ENCODE peak calls at places on chromosomes 2 and 18, in eight cellular contexts. F is GM23338, D is trophoblast cell, O is fibroblast of lung, Q is upper lobe of right lung, S is mesenchymal stem cell, W is tibial artery, Y is psoas muscle. P is an unnamed sample. For H3K4me1, the result is how much of the 10 kb centered on the place peaks cover.

GRCh38 chr2:226797989-226798421 is 1.6 kb downstream of the IRS1 start:
- DNase-seq in F (peak), D (peak), O (no peak), Q (peak), S (peak), W (no peak), Y (peak), P (no peak)

GRCh38 chr2:96960271-96960955 is 26.0 kb downstream of the FAM178B start:
- DNase-seq in F (peak), D (peak), O (peak), Q (peak), S (peak), W (peak), Y (peak), P (peak)

GRCh38 chr2:233092446-233093438 is 32.6 kb downstream of the INPP5D start:
- DNase-seq in F (no peak), D (no peak), O (no peak), Q (peak), S (no peak), W (no peak), Y (no peak), P (peak)

GRCh38 chr2:68889500-68889899 is 18.3 kb upstream of the BMP10 start:
- DNase-seq in F (no peak), D (peak), O (peak), Q (no peak), S (peak), W (no peak), Y (no peak), P (no peak)

GRCh38 chr2:23237147-23237546 is 147.8 kb upstream of the KLHL29 start:
- DNase-seq in F (no peak), D (no peak), O (no peak), Q (no peak), S (no peak), W (no peak), Y (no peak), P (no peak)

GRCh38 chr2:60882971-60883753 is 1.8 kb downstream of the REL start:
- DNase-seq in F (peak), D (no peak), O (peak), Q (no peak), S (peak), W (no peak), Y (no peak), P (peak)

GRCh38 chr2:240111253-240111652 is 24.9 kb downstream of the COPS9 start:
- DNase-seq in F (no peak), D (no peak), O (no peak), Q (no peak), S (no peak), W (no peak), Y (no peak), P (no peak)

GRCh38 chr2:228875152-228875875 is 395.8 kb downstream of the PID1 start:
- DNase-seq in F (no peak), D (no peak), O (peak), Q (no peak), S (no peak), W (no peak), Y (no peak), P (no peak)

GRCh38 chr2:120346667-120347358 is 877 bp downstream of the INHBB start:
- DNase-seq in F (peak), D (no peak), O (peak), Q (no peak), S (peak), W (no peak), Y (peak), P (peak)

GRCh38 chr18:50981381-50981780 is 13.5 kb downstream of the ELAC1 start:
- DNase-seq in F (no peak), D (peak), O (peak), Q (no peak), S (no peak), W (no peak), Y (no peak), P (no peak)

GRCh38 chr18:46832856-46833255 is 76.0 kb upstream of the ST8SIA5 start:
- DNase-seq in F (no peak), D (no peak), O (no peak), Q (no peak), S (no peak), W (no peak), Y (no peak), P (no peak)

GRCh38 chr2:221818569-221818968 is 246.5 kb upstream of the EPHA4 start:
- DNase-seq in F (peak), D (peak), O (no peak), Q (no peak), S (no peak), W (no peak), Y (no peak), P (peak)

GRCh38 chr2:154846842-154847241 is 148.3 kb downstream of the KCNJ3 start:
- DNase-seq in F (no peak), D (no peak), O (no peak), Q (no peak), S (no peak), W (no peak), Y (no peak), P (no peak)

GRCh38 chr2:18871430-18871829 is 282.1 kb upstream of the NT5C1B start:
- DNase-seq in F (no peak), D (no peak), O (no peak), Q (no peak), S (no peak), W (no peak), Y (no peak), P (no peak)

GRCh38 chr2:160429248-160430000 is 64.2 kb downstream of the RBMS1 start:
- DNase-seq in F (peak), D (no peak), O (peak), Q (no peak), S (peak), W (no peak), Y (no peak), P (no peak)

GRCh38 chr2:109722026-109722425 is 72.1 kb upstream of the RGPD5 start:
- DNase-seq in F (no peak), D (no peak), O (no peak), Q (peak), S (no peak), W (no peak), Y (no peak), P (no peak)

GRCh38 chr18:55418439-55418838 is 169.6 kb downstream of the TCF4 start:
- DNase-seq in F (no peak), D (no peak), O (no peak), Q (no peak), S (no peak), W (no peak), Y (no peak), P (no peak)

GRCh38 chr18:64245461-64245860 is 96.6 kb upstream of the LINC00305 start:
- DNase-seq in F (no peak), D (no peak), O (no peak), Q (no peak), S (no peak), W (no peak), Y (no peak), P (no peak)

GRCh38 chr2:16189019-16189850 is 248.9 kb downstream of the MYCN start:
- DNase-seq in F (no peak), D (no peak), O (no peak), Q (no peak), S (no peak), W (no peak), Y (no peak), P (no peak)

GRCh38 chr2:202965810-202966454 is 48.7 kb upstream of the NBEAL1 start:
- DNase-seq in F (peak), D (peak), O (peak), Q (no peak), S (peak), W (no peak), Y (no peak), P (peak)

GRCh38 chr18:54968807-54969206 is 9.5 kb upstream of the CCDC68 start:
- DNase-seq in F (no peak), D (no peak), O (no peak), Q (no peak), S (no peak), W (no peak), Y (no peak), P (no peak)

GRCh38 chr2:65130440-65131175 is 702 bp upstream of the RAB1A start:
- DNase-seq in F (no peak), D (no peak), O (no peak), Q (no peak), S (no peak), W (no peak), Y (no peak), P (no peak)

GRCh38 chr18:79515331-79515730 is 119.6 kb downstream of the NFATC1 start:
- DNase-seq in F (no peak), D (no peak), O (no peak), Q (no peak), S (no peak), W (no peak), Y (no peak), P (peak)

GRCh38 chr2:96403481-96403880 is 67.9 kb downstream of the NCAPH start:
- DNase-seq in F (no peak), D (no peak), O (no peak), Q (peak), S (no peak), W (no peak), Y (peak), P (no peak)

GRCh38 chr2:219553463-219553862 is 9.6 kb downstream of the TMEM198 start:
- DNase-seq in F (no peak), D (no peak), O (no peak), Q (no peak), S (no peak), W (no peak), Y (no peak), P (no peak)

GRCh38 chr2:35454966-35455638 is 900.5 kb upstream of the CRIM1 start:
- DNase-seq in F (peak), D (no peak), O (peak), Q (no peak), S (peak), W (no peak), Y (no peak), P (peak)

GRCh38 chr18:44388347-44388746 is 292.3 kb upstream of the SETBP1 start:
- DNase-seq in F (no peak), D (no peak), O (no peak), Q (no peak), S (no peak), W (no peak), Y (no peak), P (no peak)

GRCh38 chr18:24910217-24910616 is 441.7 kb downstream of the ZNF521 start:
- DNase-seq in F (no peak), D (no peak), O (no peak), Q (no peak), S (no peak), W (no peak), Y (no peak), P (no peak)

GRCh38 chr2:162579169-162579568 is 235.2 kb downstream of the GCA start:
- DNase-seq in F (peak), D (no peak), O (no peak), Q (no peak), S (peak), W (no peak), Y (no peak), P (peak)

GRCh38 chr2:47488870-47489584 is 86.1 kb downstream of the MSH2 start:
- DNase-seq in F (peak), D (peak), O (peak), Q (no peak), S (peak), W (no peak), Y (no peak), P (no peak)

GRCh38 chr2:10405441-10405840 is 42.7 kb downstream of the ODC1 start:
- DNase-seq in F (no peak), D (peak), O (peak), Q (peak), S (no peak), W (peak), Y (peak), P (no peak)

GRCh38 chr2:67997528-67998267 is 65.1 kb downstream of the C1D start:
- DNase-seq in F (no peak), D (no peak), O (peak), Q (no peak), S (peak), W (no peak), Y (no peak), P (no peak)

GRCh38 chr2:111705711-111706323 is 178.2 kb downstream of the ANAPC1 start:
- DNase-seq in F (peak), D (peak), O (peak), Q (no peak), S (peak), W (no peak), Y (no peak), P (peak)

GRCh38 chr2:230889911-230890601 is 25.3 kb downstream of the ITM2C start:
- DNase-seq in F (no peak), D (no peak), O (no peak), Q (peak), S (no peak), W (no peak), Y (no peak), P (no peak)

GRCh38 chr2:183229386-183229785 is 105.1 kb downstream of the NUP35 start:
- DNase-seq in F (no peak), D (no peak), O (peak), Q (no peak), S (peak), W (no peak), Y (no peak), P (no peak)

GRCh38 chr2:155382781-155383180 is 684.3 kb downstream of the KCNJ3 start:
- DNase-seq in F (no peak), D (no peak), O (no peak), Q (no peak), S (no peak), W (no peak), Y (no peak), P (no peak)

GRCh38 chr2:159249955-159250723 is 36.4 kb downstream of the WDSUB1 start:
- DNase-seq in F (no peak), D (peak), O (peak), Q (no peak), S (peak), W (peak), Y (no peak), P (no peak)

GRCh38 chr18:59876310-59876626 is 23.5 kb upstream of the PMAIP1 start:
- DNase-seq in F (no peak), D (no peak), O (no peak), Q (no peak), S (no peak), W (no peak), Y (no peak), P (no peak)
- H3K4me1 ChIP-seq in F (under half), D (under half), O (under half), Q (under half), S (under half), W (under half), Y (under half), P (under half)

GRCh38 chr2:74179063-74179865 is 585 bp upstream of the MOB1A start:
- DNase-seq in F (no peak), D (peak), O (no peak), Q (no peak), S (no peak), W (no peak), Y (no peak), P (no peak)
- H3K4me1 ChIP-seq in F (under half), D (under half), O (under half), Q (under half), S (under half), W (under half), Y (under half), P (under half)

GRCh38 chr18:36355511-36355910 is 58.0 kb downstream of the FHOD3 start:
- DNase-seq in F (no peak), D (no peak), O (peak), Q (no peak), S (no peak), W (no peak), Y (no peak), P (no peak)
- H3K4me1 ChIP-seq in F (under half), D (under half), O (under half), Q (under half), S (under half), W (under half), Y (under half), P (under half)

GRCh38 chr2:168171069-168171762 is 76.2 kb downstream of the STK39 start:
- DNase-seq in F (no peak), D (no peak), O (no peak), Q (no peak), S (no peak), W (no peak), Y (no peak), P (no peak)

GRCh38 chr2:168172071-168172470 is 75.3 kb downstream of the STK39 start:
- DNase-seq in F (no peak), D (no peak), O (no peak), Q (no peak), S (peak), W (no peak), Y (no peak), P (no peak)

GRCh38 chr2:168166902-168167510 is 80.4 kb downstream of the STK39 start:
- DNase-seq in F (no peak), D (no peak), O (peak), Q (no peak), S (peak), W (no peak), Y (no peak), P (no peak)

GRCh38 chr2:168167511-168168263 is 79.7 kb downstream of the STK39 start:
- DNase-seq in F (no peak), D (no peak), O (no peak), Q (no peak), S (no peak), W (no peak), Y (no peak), P (no peak)

DNA sequence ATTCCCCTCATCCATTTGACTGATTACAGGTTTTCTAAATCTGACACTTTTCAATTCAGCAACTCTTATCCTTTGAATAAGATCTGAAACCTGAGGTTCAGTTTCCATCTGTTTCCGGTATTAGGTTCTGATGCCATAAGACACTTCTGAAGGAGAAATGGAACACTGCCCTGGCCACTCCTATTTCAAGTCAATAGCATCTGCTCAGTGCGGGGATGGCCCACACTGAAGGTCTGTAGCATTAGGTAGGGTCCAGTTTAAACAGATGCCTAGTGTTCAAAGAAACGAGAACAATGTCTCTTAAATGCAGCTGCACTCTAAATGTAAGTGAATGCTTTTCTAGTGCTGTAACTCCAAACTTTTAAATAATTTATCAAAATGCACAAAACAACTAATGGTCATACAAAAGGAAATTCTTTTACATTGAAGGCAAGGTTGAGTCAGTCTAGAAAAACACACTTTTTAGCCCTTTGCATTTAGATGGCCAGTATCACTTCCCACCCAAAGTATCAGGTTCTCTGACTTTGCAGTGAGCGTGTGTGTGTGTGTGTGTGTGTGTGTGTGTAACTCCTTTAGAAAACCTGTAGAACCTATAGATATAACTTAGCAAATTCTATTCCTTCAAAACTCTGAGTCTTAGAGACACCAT is 78.2 kb downstream of the STK39 start:
- DNase-seq in F (no peak), D (no peak), O (peak), Q (no peak), S (no peak), W (no peak), Y (no peak), P (no peak)
- H3K4me1 ChIP-seq in F (under half), D (under half), O (under half), Q (under half), S (under half), W (under half), Y (under half), P (under half)

GRCh38 chr2:66490588-66491001 is 55.7 kb downstream of the MEIS1 start:
- DNase-seq in F (no peak), D (no peak), O (peak), Q (no peak), S (peak), W (no peak), Y (no peak), P (no peak)

GRCh38 chr2:66489433-66489832 is 54.5 kb downstream of the MEIS1 start:
- DNase-seq in F (no peak), D (no peak), O (no peak), Q (no peak), S (no peak), W (no peak), Y (no peak), P (no peak)

GRCh38 chr2:66494708-66495107 is 59.8 kb downstream of the MEIS1 start:
- DNase-seq in F (no peak), D (no peak), O (peak), Q (no peak), S (peak), W (peak), Y (peak), P (no peak)

GRCh38 chr2:66488946-66489345 is 54.0 kb downstream of the MEIS1 start:
- DNase-seq in F (no peak), D (no peak), O (no peak), Q (no peak), S (no peak), W (no peak), Y (no peak), P (no peak)
- H3K4me1 ChIP-seq in F (under half), D (under half), O (under half), Q (under half), S (under half), W (under half), Y (under half), P (under half)

GRCh38 chr2:42877532-42877931 is 85.1 kb upstream of the HAAO start:
- DNase-seq in F (no peak), D (no peak), O (no peak), Q (no peak), S (peak), W (no peak), Y (no peak), P (peak)

GRCh38 chr2:42875880-42876279 is 83.5 kb upstream of the HAAO start:
- DNase-seq in F (no peak), D (no peak), O (no peak), Q (no peak), S (no peak), W (no peak), Y (no peak), P (no peak)

GRCh38 chr2:42872736-42873135 is 80.4 kb upstream of the HAAO start:
- DNase-seq in F (no peak), D (no peak), O (no peak), Q (no peak), S (no peak), W (no peak), Y (no peak), P (no peak)

GRCh38 chr2:42876280-42876840 is 84.0 kb upstream of the HAAO start:
- DNase-seq in F (no peak), D (no peak), O (no peak), Q (no peak), S (peak), W (no peak), Y (no peak), P (peak)

DNA sequence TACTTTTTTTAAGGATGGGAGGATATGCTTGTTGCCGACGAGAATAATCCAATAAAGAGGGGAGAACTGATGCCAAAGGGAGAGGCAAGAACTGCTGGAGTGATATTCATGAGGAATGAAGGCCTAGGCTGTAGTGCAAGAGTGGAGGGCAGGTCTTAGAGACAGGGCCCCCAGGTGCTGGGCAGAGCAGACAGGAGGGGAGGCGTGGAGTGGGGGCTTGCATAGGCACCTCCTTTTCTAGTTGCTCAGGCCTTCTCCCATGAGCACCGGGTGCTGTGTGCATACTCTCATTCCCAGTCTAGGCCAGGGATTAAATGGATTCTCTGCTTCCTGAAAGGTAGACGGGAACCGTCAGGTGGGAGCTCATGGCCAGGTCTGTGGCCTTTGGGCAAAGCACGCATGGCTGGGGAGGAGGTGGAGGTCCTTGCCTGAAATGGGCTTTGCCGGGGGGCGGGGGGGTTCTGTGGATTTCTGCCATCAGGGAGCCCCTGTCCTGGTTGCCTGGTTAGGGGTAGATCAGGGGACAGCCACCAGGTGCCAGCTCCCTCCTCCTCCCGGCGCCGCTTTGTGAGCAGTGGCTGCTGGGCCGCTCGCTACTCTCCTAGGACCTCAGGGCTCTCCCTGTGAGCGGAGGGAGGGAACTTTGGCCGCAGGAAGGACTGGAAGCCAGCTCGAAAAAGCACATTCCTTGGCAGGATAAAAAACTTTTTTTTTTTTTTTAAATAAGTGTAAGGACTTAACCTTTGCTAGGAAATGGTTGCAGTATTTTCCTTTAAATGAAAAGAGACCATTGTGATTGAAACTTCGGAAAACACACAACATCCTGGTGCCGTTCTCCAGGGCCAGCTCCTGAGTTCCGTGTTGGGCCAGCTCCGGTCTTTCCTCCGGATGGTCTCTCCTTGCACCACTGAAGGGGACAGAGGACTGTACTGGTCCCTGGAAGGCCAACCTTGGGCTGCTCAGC is 82.7 kb upstream of the HAAO start:
- DNase-seq in F (peak), D (no peak), O (no peak), Q (no peak), S (no peak), W (peak), Y (peak), P (peak)
- H3K4me1 ChIP-seq in F (under half), D (under half), O (under half), Q (half or more), S (under half), W (under half), Y (under half), P (under half)